ENCODE peak calls at places on chromosomes 2 and 18, in five cellular contexts. G is NT2/D1; L is heart right ventricle; M is effector memory CD4-positive, alpha-beta T cell; E is CD4-positive, alpha-beta T cell. D is an unnamed sample. For H3K27me3, the result is how much of the 10 kb centered on the place peaks cover.

GRCh38 chr18:31410716-31411483 is 34.3 kb downstream of the DSG4 start:
- DNase-seq in G (no peak), L (no peak), M (no peak), E (no peak), D (no peak)

GRCh38 chr2:147026261-147026660 is 818.6 kb upstream of the ACVR2A start:
- DNase-seq in G (no peak), L (no peak), M (no peak), E (no peak), D (no peak)

GRCh38 chr2:12953596-12953995 is 236.9 kb downstream of the TRIB2 start:
- DNase-seq in G (no peak), L (no peak), M (no peak), E (no peak), D (no peak)

GRCh38 chr2:157837851-157838441 is 38.2 kb downstream of the ACVR1 start:
- DNase-seq in G (no peak), L (peak), M (no peak), E (no peak), D (peak)

GRCh38 chr2:133633851-133634250 is 65.6 kb upstream of the NCKAP5 start:
- DNase-seq in G (no peak), L (no peak), M (no peak), E (no peak), D (no peak)

GRCh38 chr2:149346272-149346671 is 15.9 kb downstream of the LYPD6 start:
- DNase-seq in G (no peak), L (no peak), M (no peak), E (no peak), D (no peak)

GRCh38 chr2:208415255-208415654 is 8.7 kb downstream of the PTH2R start:
- DNase-seq in G (no peak), L (no peak), M (no peak), E (no peak), D (no peak)

GRCh38 chr2:118492335-118492734 is 355.1 kb downstream of the EN1 start:
- DNase-seq in G (no peak), L (no peak), M (no peak), E (no peak), D (peak)

GRCh38 chr2:119024152-119024551 is 82.2 kb downstream of the MARCO start:
- DNase-seq in G (no peak), L (no peak), M (no peak), E (no peak), D (no peak)

GRCh38 chr2:191682148-191682547 is 4.2 kb downstream of the NABP1 start:
- DNase-seq in G (no peak), L (no peak), M (no peak), E (no peak), D (peak)

GRCh38 chr2:2668681-2669265 is 337.7 kb upstream of the MYT1L start:
- DNase-seq in G (no peak), L (no peak), M (no peak), E (no peak), D (no peak)

GRCh38 chr2:140529706-140530105 is 1601.1 kb downstream of the LRP1B start:
- DNase-seq in G (no peak), L (no peak), M (no peak), E (no peak), D (peak)

GRCh38 chr2:102346381-102347130 is 9.0 kb upstream of the IL18R1 start:
- DNase-seq in G (no peak), L (no peak), M (no peak), E (no peak), D (no peak)

DNA sequence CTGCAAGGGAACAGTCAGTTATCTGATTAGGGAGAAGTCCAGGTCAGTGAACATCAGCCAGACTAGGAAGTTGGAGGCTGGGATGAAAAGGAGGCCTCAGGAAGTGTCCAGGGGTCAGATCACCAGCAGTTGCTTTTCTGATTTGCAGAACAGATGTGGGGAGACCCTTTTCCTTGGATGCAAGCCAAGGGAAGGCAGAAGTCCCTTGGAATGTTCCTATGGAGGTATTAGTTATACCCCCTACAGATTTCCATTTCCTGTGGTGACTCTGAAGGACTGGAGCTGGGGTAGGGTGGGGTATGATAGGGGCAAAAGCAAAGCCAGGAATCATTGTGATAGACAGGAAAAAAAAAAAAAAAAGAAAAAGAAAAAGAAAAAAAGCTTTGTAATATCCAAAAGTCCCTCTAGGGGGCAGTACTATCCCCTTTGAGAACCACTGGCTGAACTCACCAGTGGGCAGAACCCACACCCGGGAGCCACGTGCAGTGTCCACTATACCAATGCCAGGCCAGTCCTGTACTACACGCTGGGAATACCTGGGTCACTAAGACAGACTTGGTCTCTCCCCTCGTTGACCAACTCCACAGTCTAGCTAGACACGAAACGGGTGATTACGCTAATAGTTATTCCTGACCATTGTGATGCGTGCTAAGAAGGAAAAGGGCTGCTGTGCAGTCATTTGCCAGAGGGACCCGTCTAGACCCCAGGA is 7.4 kb downstream of the DYSF start:
- DNase-seq in G (peak), L (no peak), M (no peak), E (no peak), D (peak)
- H3K27me3 ChIP-seq in G (under half), L (under half), M (under half), E (under half), D (under half)

DNA sequence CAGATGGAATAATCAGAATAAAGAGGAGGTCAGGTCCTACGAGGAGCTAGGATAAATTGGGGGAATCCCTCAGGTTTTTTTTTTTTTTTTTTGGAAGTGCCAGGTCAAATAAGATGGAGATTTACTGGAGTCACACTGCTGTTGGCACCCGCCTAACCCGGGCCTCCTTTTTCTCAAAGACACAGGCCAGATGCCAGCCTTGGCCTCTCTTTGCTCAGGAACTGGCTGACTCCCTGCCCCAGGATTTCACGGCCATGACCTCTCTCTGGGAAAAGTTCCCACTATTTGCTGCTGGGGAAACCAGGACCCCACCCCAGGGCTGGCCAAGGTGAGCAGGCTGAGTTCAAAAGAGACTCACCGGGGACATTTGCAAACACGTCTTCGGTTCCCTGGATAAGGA is 2.5 kb downstream of the CD8A start:
- DNase-seq in G (no peak), L (peak), M (no peak), E (no peak), D (no peak)
- H3K27me3 ChIP-seq in G (half or more), L (half or more), M (under half), E (under half), D (under half)

GRCh38 chr2:232416521-232417470 is 10.2 kb downstream of the ALPG start:
- DNase-seq in G (no peak), L (no peak), M (no peak), E (no peak), D (no peak)

GRCh38 chr2:232415138-232415690 is 8.6 kb downstream of the ALPG start:
- DNase-seq in G (no peak), L (no peak), M (no peak), E (no peak), D (no peak)

GRCh38 chr2:232418056-232418455 is 11.4 kb downstream of the ALPG start:
- DNase-seq in G (no peak), L (no peak), M (no peak), E (no peak), D (no peak)

GRCh38 chr2:232417489-232417888 is 10.8 kb downstream of the ALPG start:
- DNase-seq in G (no peak), L (no peak), M (no peak), E (no peak), D (no peak)

DNA sequence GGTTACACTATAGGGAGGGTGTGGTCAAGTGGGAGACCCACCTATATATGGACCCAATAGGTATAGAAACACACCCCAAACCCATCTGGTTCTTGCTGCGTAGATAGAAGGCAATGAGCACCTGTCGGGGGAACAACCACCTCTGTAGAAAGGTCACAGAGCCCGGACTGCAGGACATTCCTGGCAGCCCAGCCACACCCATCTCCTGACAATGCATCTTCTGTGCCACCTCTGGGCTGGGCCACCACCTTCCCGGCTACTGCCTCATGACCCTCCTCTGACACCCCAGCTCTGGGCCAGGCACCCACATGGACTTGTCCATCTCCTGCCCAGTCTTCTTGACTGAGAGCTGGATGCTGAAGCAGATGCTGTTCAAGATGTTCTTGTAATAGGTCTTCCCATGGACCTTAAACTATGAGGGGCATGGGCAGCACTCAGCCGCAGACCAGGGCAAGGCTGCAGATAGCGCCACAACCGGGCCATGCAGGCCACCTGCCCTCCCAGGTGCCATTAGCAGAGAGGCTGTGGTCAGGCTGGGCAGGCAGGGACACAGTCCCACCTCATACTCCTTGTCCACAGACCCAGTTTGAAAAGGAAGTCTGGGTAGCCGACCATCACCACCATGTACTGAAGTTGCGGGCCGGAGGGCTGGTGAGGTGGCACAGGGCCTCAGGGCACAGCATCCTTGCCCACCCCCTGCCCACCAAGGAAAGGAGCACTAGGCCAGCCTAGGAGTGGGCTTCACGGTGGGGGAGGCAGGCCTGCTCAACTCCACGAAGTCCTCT is 9.3 kb downstream of the ALPG start:
- DNase-seq in G (no peak), L (no peak), M (no peak), E (no peak), D (no peak)
- H3K27me3 ChIP-seq in G (under half), L (half or more), M (under half), E (under half), D (half or more)

DNA sequence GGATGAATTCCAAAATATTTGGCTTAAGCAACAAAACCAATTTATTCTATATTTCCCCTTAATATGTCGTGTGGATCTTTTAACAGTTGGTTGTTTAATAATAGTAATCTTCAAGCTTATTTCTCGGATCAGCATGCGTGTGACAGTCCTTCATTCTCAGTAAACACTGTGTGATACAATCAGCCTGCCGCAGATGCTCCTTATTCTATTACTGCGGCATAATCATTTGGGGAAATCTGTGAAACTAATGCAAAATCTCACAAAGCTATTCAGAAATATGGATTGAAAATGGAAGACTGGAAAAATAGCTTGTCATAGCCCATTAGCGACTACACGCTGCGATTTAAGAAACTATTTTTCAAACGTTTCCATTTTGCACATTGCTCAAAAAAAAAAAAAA is 36.9 kb downstream of the LINC00305 start:
- DNase-seq in G (no peak), L (no peak), M (no peak), E (no peak), D (no peak)
- H3K27me3 ChIP-seq in G (under half), L (under half), M (under half), E (under half), D (under half)

DNA sequence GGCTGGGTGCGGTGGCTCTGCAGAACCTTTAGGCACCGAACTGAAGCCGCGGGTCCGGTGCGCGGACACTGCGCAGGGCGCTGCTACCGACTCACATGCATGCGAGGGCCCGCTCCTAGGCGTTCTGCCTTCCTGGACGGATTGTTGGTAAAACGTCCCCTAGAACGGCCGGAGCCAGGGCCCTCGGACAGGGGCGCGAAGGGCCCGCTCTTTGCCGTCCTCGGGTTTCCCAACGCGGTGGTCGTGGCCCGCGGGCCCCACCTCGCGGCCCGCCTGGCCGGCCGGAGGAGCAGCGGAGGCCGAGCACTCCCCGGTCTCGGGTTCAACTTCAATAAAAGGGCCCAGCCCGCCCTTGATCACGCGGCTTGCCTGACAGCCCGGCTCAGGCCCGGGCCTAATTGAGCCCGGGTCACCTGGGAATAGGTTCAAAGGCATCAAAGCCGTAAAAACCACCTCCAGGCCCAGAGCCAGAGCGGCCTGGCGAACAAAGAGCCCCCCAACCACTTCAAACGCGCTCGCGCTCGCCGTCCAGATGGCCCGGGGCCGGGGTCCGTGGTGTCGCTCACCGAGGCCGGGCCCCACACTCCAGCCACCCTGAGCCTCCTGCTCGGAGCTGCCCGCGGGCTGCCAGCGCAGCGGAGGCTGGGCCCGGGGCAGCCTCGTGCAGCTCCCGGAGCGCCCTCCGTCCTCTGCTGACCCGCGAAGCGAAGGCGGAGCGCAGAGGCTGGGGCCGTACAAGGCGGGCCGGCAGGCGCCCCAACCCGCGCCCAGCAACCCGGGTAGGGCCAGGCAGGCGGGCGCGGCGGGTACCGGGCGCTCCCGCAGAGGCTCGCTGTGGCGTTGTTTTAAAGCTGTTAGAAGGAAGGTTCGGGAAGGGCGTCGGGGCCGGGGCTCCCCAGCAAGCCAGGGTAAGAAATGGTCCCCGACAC is 1.1 kb upstream of the TWIST2 start:
- DNase-seq in G (no peak), L (no peak), M (no peak), E (no peak), D (peak)
- H3K27me3 ChIP-seq in G (half or more), L (half or more), M (under half), E (half or more), D (under half)

D was measured in adipocyte.